ENCODE peak calls at places on chromosomes 16 and 17, in four cellular contexts. O, Z, Q and U are unnamed samples.
A peak's percentile ranks its signal among the peaks of the same experiment; 100 is the strongest.

GRCh38 chr16:57953857-57954256 is 17.1 kb downstream of the CNGB1 start:
- DNase-seq in O (no peak), Z (no peak), Q (no peak), U (no peak)

GRCh38 chr17:31582151-31582907 is 190.9 kb downstream of the RAB11FIP4 start:
- DNase-seq in O (peak; percentile 83), Z (no peak), Q (no peak), U (no peak)

GRCh38 chr16:28935924-28936783 is 4.4 kb downstream of the CD19 start:
- DNase-seq in O (peak; percentile 82), Z (peak; percentile 61), Q (peak; percentile 45), U (peak; percentile 19)

GRCh38 chr16:29940656-29941055 is 14.6 kb upstream of the KCTD13 start:
- DNase-seq in O (no peak), Z (no peak), Q (no peak), U (no peak)

GRCh38 chr16:11249233-11250061 is 6.6 kb downstream of the SOCS1 start:
- DNase-seq in O (no peak), Z (no peak), Q (no peak), U (no peak)

GRCh38 chr17:12853921-12854320 is 64.6 kb downstream of the ARHGAP44 start:
- DNase-seq in O (no peak), Z (no peak), Q (no peak), U (no peak)

GRCh38 chr16:82293671-82294070 is 123.6 kb upstream of the MPHOSPH6 start:
- DNase-seq in O (no peak), Z (no peak), Q (no peak), U (no peak)

GRCh38 chr17:79272666-79273219 is 198.1 kb downstream of the ENGASE start:
- DNase-seq in O (no peak), Z (no peak), Q (no peak), U (no peak)

GRCh38 chr16:27470567-27471431 is 68.8 kb downstream of the IL21R start:
- DNase-seq in O (no peak), Z (peak; percentile 90), Q (no peak), U (no peak)

GRCh38 chr16:20314575-20314974 is 12.7 kb downstream of the GP2 start:
- DNase-seq in O (no peak), Z (no peak), Q (no peak), U (no peak)

GRCh38 chr16:22624038-22624656 is 113.5 kb downstream of the NPIPB5 start:
- DNase-seq in O (no peak), Z (no peak), Q (no peak), U (no peak)

GRCh38 chr17:78524870-78525510 is 52.2 kb downstream of the DNAH17 start:
- DNase-seq in O (no peak), Z (no peak), Q (no peak), U (no peak)

GRCh38 chr16:63998-64913 is 8.2 kb downstream of the RHBDF1 start:
- DNase-seq in O (peak; percentile 55), Z (no peak), Q (no peak), U (peak; percentile 47)

GRCh38 chr17:18071751-18072150 is 16.0 kb upstream of the DRG2 start:
- DNase-seq in O (no peak), Z (no peak), Q (no peak), U (no peak)

GRCh38 chr17:63842173-63842539 is 329 bp downstream of the SMARCD2 start:
- DNase-seq in O (peak; percentile 77), Z (no peak), Q (no peak), U (no peak)

GRCh38 chr16:11681977-11682654 is 13.9 kb downstream of the SNN start:
- DNase-seq in O (peak; percentile 45), Z (no peak), Q (no peak), U (no peak)